ENCODE peak calls at places on chromosomes 3 and 15, in seven cellular contexts. S is PC-3, Y is HFF-Myc, X is EL, U is WTC11, N is BJ, G is tibial artery. M is an unnamed sample.

GRCh38 chr3:45618081-45618509 is 23.5 kb downstream of the LIMD1 start:
- DNase-seq in S (no peak), Y (no peak), X (no peak), U (no peak), N (no peak), G (peak; percentile 41), M (peak; percentile 35)

GRCh38 chr15:43204016-43204901 is 16.6 kb downstream of the EPB42 start:
- DNase-seq in S (peak; percentile 73), Y (peak; percentile 47), X (peak; percentile 74), U (peak; percentile 67), N (no peak), G (peak; percentile 44), M (no peak)

GRCh38 chr15:72890043-72890442 is 106.5 kb upstream of the ADPGK start:
- DNase-seq in S (no peak), Y (no peak), X (no peak), U (no peak), N (no peak), G (no peak), M (no peak)

GRCh38 chr15:48149858-48150257 is 28.2 kb downstream of the MYEF2 start:
- DNase-seq in S (peak; percentile 43), Y (peak; percentile 6), X (peak; percentile 86), U (no peak), N (no peak), G (no peak), M (no peak)

GRCh38 chr3:107431298-107432012 is 54.2 kb downstream of the CCDC54 start:
- DNase-seq in S (peak; percentile 76), Y (no peak), X (peak; percentile 81), U (peak; percentile 77), N (no peak), G (peak; percentile 76), M (peak; percentile 87)

GRCh38 chr3:126083511-126083912 is 412 bp downstream of the SLC41A3 start:
- DNase-seq in S (peak; percentile 34), Y (no peak), X (peak; percentile 46), U (peak; percentile 52), N (no peak), G (no peak), M (peak; percentile 83)

GRCh38 chr3:12198301-12198700 is 39.6 kb upstream of the TIMP4 start:
- DNase-seq in S (peak; percentile 83), Y (no peak), X (peak; percentile 72), U (no peak), N (no peak), G (no peak), M (no peak)

GRCh38 chr3:194084284-194084683 is 51.7 kb upstream of the HES1 start:
- DNase-seq in S (no peak), Y (no peak), X (no peak), U (no peak), N (no peak), G (no peak), M (no peak)

GRCh38 chr3:66407281-66408218 is 93.3 kb downstream of the LRIG1 start:
- DNase-seq in S (peak; percentile 67), Y (no peak), X (peak; percentile 51), U (peak; percentile 90), N (no peak), G (peak; percentile 59), M (peak; percentile 91)

GRCh38 chr15:90142216-90143175 is 40.2 kb upstream of the IDH2 start:
- DNase-seq in S (no peak), Y (no peak), X (no peak), U (no peak), N (no peak), G (no peak), M (no peak)

GRCh38 chr15:69217381-69217780 is 56.9 kb downstream of the GLCE start:
- DNase-seq in S (no peak), Y (no peak), X (no peak), U (no peak), N (no peak), G (no peak), M (no peak)

GRCh38 chr3:41260063-41260450 is 60.8 kb downstream of the CTNNB1 start:
- DNase-seq in S (no peak), Y (no peak), X (no peak), U (no peak), N (no peak), G (no peak), M (no peak)

GRCh38 chr3:117114517-117115265 is 405.1 kb downstream of the TUSC7 start:
- DNase-seq in S (no peak), Y (no peak), X (no peak), U (no peak), N (no peak), G (no peak), M (no peak)

GRCh38 chr3:72797773-72798543 is 50.3 kb downstream of the SHQ1 start:
- DNase-seq in S (no peak), Y (no peak), X (peak; percentile 38), U (no peak), N (no peak), G (no peak), M (peak; percentile 76)

GRCh38 chr15:101133181-101133460 is 118.7 kb downstream of the CHSY1 start:
- DNase-seq in S (no peak), Y (no peak), X (no peak), U (no peak), N (no peak), G (no peak), M (peak; percentile 30)

GRCh38 chr3:40989141-40990061 is 209.9 kb upstream of the CTNNB1 start:
- DNase-seq in S (no peak), Y (no peak), X (no peak), U (no peak), N (no peak), G (no peak), M (no peak)